ENCODE peak calls at places on chromosomes 16 and 17, in ten cellular contexts. One of them, this sample, is unnamed.

GRCh38 chr16:13920510-13920818 is 510 bp downstream of the ERCC4 start:
- DNase-seq in coronary artery: no peak
- DNase-seq in lung: no peak
- DNase-seq in thoracic aorta: no peak
- DNase-seq in AG04450: no peak
- DNase-seq in colonic mucosa: no peak
- DNase-seq in neural progenitor cell: no peak
- DNase-seq in mucosa of descending colon: no peak
- DNase-seq in upper lobe of right lung: no peak
- DNase-seq in fibroblast of the aortic adventitia: no peak
- DNase-seq in this sample: no peak

GRCh38 chr16:30374538-30374937 is at the start of gene MYL11:
- DNase-seq in coronary artery: no peak
- DNase-seq in lung: no peak
- DNase-seq in thoracic aorta: no peak
- DNase-seq in AG04450: no peak
- DNase-seq in colonic mucosa: no peak
- DNase-seq in neural progenitor cell: no peak
- DNase-seq in mucosa of descending colon: no peak
- DNase-seq in upper lobe of right lung: no peak
- DNase-seq in fibroblast of the aortic adventitia: no peak
- DNase-seq in this sample: no peak

GRCh38 chr16:84647830-84648594 is at the start of gene KLHL36:
- DNase-seq in coronary artery: no peak
- DNase-seq in lung: peak
- DNase-seq in thoracic aorta: no peak
- DNase-seq in AG04450: no peak
- DNase-seq in colonic mucosa: peak
- DNase-seq in neural progenitor cell: peak
- DNase-seq in mucosa of descending colon: peak
- DNase-seq in upper lobe of right lung: peak
- DNase-seq in fibroblast of the aortic adventitia: no peak
- DNase-seq in this sample: no peak

GRCh38 chr17:66540131-66540781 is 237.8 kb downstream of the PRKCA start:
- DNase-seq in coronary artery: no peak
- DNase-seq in lung: no peak
- DNase-seq in thoracic aorta: no peak
- DNase-seq in AG04450: peak
- DNase-seq in colonic mucosa: no peak
- DNase-seq in neural progenitor cell: peak
- DNase-seq in mucosa of descending colon: peak
- DNase-seq in upper lobe of right lung: no peak
- DNase-seq in fibroblast of the aortic adventitia: peak
- DNase-seq in this sample: peak

GRCh38 chr17:58564971-58565370 is 50.5 kb upstream of the MTMR4 start:
- DNase-seq in coronary artery: no peak
- DNase-seq in lung: no peak
- DNase-seq in thoracic aorta: no peak
- DNase-seq in AG04450: no peak
- DNase-seq in colonic mucosa: no peak
- DNase-seq in neural progenitor cell: no peak
- DNase-seq in mucosa of descending colon: no peak
- DNase-seq in upper lobe of right lung: no peak
- DNase-seq in fibroblast of the aortic adventitia: no peak
- DNase-seq in this sample: no peak

GRCh38 chr16:68839831-68840230 is 3.5 kb upstream of the TANGO6 start:
- DNase-seq in coronary artery: no peak
- DNase-seq in lung: no peak
- DNase-seq in thoracic aorta: no peak
- DNase-seq in AG04450: no peak
- DNase-seq in colonic mucosa: no peak
- DNase-seq in neural progenitor cell: no peak
- DNase-seq in mucosa of descending colon: no peak
- DNase-seq in upper lobe of right lung: no peak
- DNase-seq in fibroblast of the aortic adventitia: peak
- DNase-seq in this sample: no peak

GRCh38 chr16:75256059-75256870 is 4.8 kb upstream of the BCAR1 start:
- DNase-seq in coronary artery: peak
- DNase-seq in lung: no peak
- DNase-seq in thoracic aorta: no peak
- DNase-seq in AG04450: no peak
- DNase-seq in colonic mucosa: no peak
- DNase-seq in neural progenitor cell: no peak
- DNase-seq in mucosa of descending colon: peak
- DNase-seq in upper lobe of right lung: peak
- DNase-seq in fibroblast of the aortic adventitia: peak
- DNase-seq in this sample: no peak

GRCh38 chr17:57499648-57500049 is 243.3 kb downstream of the MSI2 start:
- DNase-seq in coronary artery: no peak
- DNase-seq in lung: no peak
- DNase-seq in thoracic aorta: no peak
- DNase-seq in AG04450: no peak
- DNase-seq in colonic mucosa: no peak
- DNase-seq in neural progenitor cell: no peak
- DNase-seq in mucosa of descending colon: no peak
- DNase-seq in upper lobe of right lung: no peak
- DNase-seq in fibroblast of the aortic adventitia: no peak
- DNase-seq in this sample: no peak

GRCh38 chr16:89864421-89864820 is 9.0 kb upstream of the TCF25 start:
- DNase-seq in coronary artery: no peak
- DNase-seq in lung: no peak
- DNase-seq in thoracic aorta: no peak
- DNase-seq in AG04450: no peak
- DNase-seq in colonic mucosa: no peak
- DNase-seq in neural progenitor cell: no peak
- DNase-seq in mucosa of descending colon: no peak
- DNase-seq in upper lobe of right lung: no peak
- DNase-seq in fibroblast of the aortic adventitia: peak
- DNase-seq in this sample: no peak

GRCh38 chr17:65564793-65565192 is 3.3 kb upstream of the AXIN2 start:
- DNase-seq in coronary artery: no peak
- DNase-seq in lung: no peak
- DNase-seq in thoracic aorta: peak
- DNase-seq in AG04450: no peak
- DNase-seq in colonic mucosa: no peak
- DNase-seq in neural progenitor cell: peak
- DNase-seq in mucosa of descending colon: no peak
- DNase-seq in upper lobe of right lung: no peak
- DNase-seq in fibroblast of the aortic adventitia: peak
- DNase-seq in this sample: peak

GRCh38 chr17:16934836-16935235 is 37.1 kb downstream of the TNFRSF13B start:
- DNase-seq in coronary artery: peak
- DNase-seq in lung: no peak
- DNase-seq in thoracic aorta: no peak
- DNase-seq in AG04450: no peak
- DNase-seq in colonic mucosa: no peak
- DNase-seq in neural progenitor cell: no peak
- DNase-seq in mucosa of descending colon: no peak
- DNase-seq in upper lobe of right lung: peak
- DNase-seq in fibroblast of the aortic adventitia: no peak
- DNase-seq in this sample: no peak

GRCh38 chr16:50326835-50327465 is 41.8 kb downstream of the BRD7 start:
- DNase-seq in coronary artery: no peak
- DNase-seq in lung: no peak
- DNase-seq in thoracic aorta: no peak
- DNase-seq in AG04450: no peak
- DNase-seq in colonic mucosa: no peak
- DNase-seq in neural progenitor cell: peak
- DNase-seq in mucosa of descending colon: no peak
- DNase-seq in upper lobe of right lung: no peak
- DNase-seq in fibroblast of the aortic adventitia: peak
- DNase-seq in this sample: no peak

GRCh38 chr17:58083491-58084316 is 485 bp downstream of the DYNLL2 start:
- DNase-seq in coronary artery: peak
- DNase-seq in lung: peak
- DNase-seq in thoracic aorta: no peak
- DNase-seq in AG04450: no peak
- DNase-seq in colonic mucosa: peak
- DNase-seq in neural progenitor cell: peak
- DNase-seq in mucosa of descending colon: peak
- DNase-seq in upper lobe of right lung: peak
- DNase-seq in fibroblast of the aortic adventitia: peak
- DNase-seq in this sample: no peak

GRCh38 chr16:58148099-58148498 is 18.9 kb upstream of the CFAP20 start:
- DNase-seq in coronary artery: no peak
- DNase-seq in lung: no peak
- DNase-seq in thoracic aorta: no peak
- DNase-seq in AG04450: no peak
- DNase-seq in colonic mucosa: no peak
- DNase-seq in neural progenitor cell: no peak
- DNase-seq in mucosa of descending colon: no peak
- DNase-seq in upper lobe of right lung: no peak
- DNase-seq in fibroblast of the aortic adventitia: no peak
- DNase-seq in this sample: no peak
- TF ChIP-seq CTCF in coronary artery: no peak
- TF ChIP-seq CTCF in lung: no peak
- TF ChIP-seq CTCF in thoracic aorta: no peak
- TF ChIP-seq CTCF in AG04450: no peak
- TF ChIP-seq CTCF in colonic mucosa: no peak
- TF ChIP-seq CTCF in neural progenitor cell: no peak
- TF ChIP-seq CTCF in mucosa of descending colon: no peak
- TF ChIP-seq CTCF in upper lobe of right lung: no peak
- TF ChIP-seq CTCF in fibroblast of the aortic adventitia: no peak
- TF ChIP-seq CTCF in this sample: no peak

DNA sequence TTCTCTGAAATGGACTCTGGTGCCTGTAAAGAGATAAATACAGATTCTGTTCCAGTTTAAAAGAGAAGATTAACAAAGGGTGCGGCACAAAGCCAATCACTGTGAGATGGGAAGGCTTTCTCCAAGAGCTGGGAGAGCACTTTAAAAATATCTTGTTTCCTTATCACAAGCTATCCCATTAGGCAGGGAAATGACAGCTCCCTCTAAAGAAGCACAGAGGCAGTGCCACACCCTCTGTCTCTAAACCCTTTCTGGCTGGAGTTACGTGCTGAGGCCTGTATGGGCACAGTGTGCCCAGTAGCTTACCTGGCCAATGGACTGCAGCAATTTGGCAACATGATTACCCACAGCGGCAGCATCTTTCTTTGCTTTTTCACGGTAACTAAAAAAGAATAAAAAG is 9.0 kb upstream of the TERB1 start:
- DNase-seq in coronary artery: no peak
- DNase-seq in lung: no peak
- DNase-seq in thoracic aorta: no peak
- DNase-seq in AG04450: no peak
- DNase-seq in colonic mucosa: no peak
- DNase-seq in neural progenitor cell: no peak
- DNase-seq in mucosa of descending colon: no peak
- DNase-seq in upper lobe of right lung: no peak
- DNase-seq in fibroblast of the aortic adventitia: no peak
- DNase-seq in this sample: no peak
- TF ChIP-seq CTCF in coronary artery: no peak
- TF ChIP-seq CTCF in lung: no peak
- TF ChIP-seq CTCF in thoracic aorta: no peak
- TF ChIP-seq CTCF in AG04450: no peak
- TF ChIP-seq CTCF in colonic mucosa: no peak
- TF ChIP-seq CTCF in neural progenitor cell: no peak
- TF ChIP-seq CTCF in mucosa of descending colon: no peak
- TF ChIP-seq CTCF in upper lobe of right lung: no peak
- TF ChIP-seq CTCF in fibroblast of the aortic adventitia: no peak
- TF ChIP-seq CTCF in this sample: no peak

GRCh38 chr17:1484060-1484535 is 8.4 kb downstream of the MYO1C start:
- DNase-seq in coronary artery: no peak
- DNase-seq in lung: no peak
- DNase-seq in thoracic aorta: no peak
- DNase-seq in AG04450: no peak
- DNase-seq in colonic mucosa: peak
- DNase-seq in neural progenitor cell: no peak
- DNase-seq in mucosa of descending colon: peak
- DNase-seq in upper lobe of right lung: no peak
- DNase-seq in fibroblast of the aortic adventitia: no peak
- DNase-seq in this sample: no peak

GRCh38 chr17:1482686-1483445 is 9.6 kb downstream of the MYO1C start:
- DNase-seq in coronary artery: no peak
- DNase-seq in lung: no peak
- DNase-seq in thoracic aorta: no peak
- DNase-seq in AG04450: no peak
- DNase-seq in colonic mucosa: no peak
- DNase-seq in neural progenitor cell: no peak
- DNase-seq in mucosa of descending colon: no peak
- DNase-seq in upper lobe of right lung: no peak
- DNase-seq in fibroblast of the aortic adventitia: no peak
- DNase-seq in this sample: no peak

GRCh38 chr17:1485311-1485747 is 7.2 kb downstream of the MYO1C start:
- DNase-seq in coronary artery: no peak
- DNase-seq in lung: peak
- DNase-seq in thoracic aorta: no peak
- DNase-seq in AG04450: no peak
- DNase-seq in colonic mucosa: peak
- DNase-seq in neural progenitor cell: peak
- DNase-seq in mucosa of descending colon: peak
- DNase-seq in upper lobe of right lung: peak
- DNase-seq in fibroblast of the aortic adventitia: no peak
- DNase-seq in this sample: no peak

GRCh38 chr17:1485748-1486376 is 6.6 kb downstream of the MYO1C start:
- DNase-seq in coronary artery: peak
- DNase-seq in lung: peak
- DNase-seq in thoracic aorta: no peak
- DNase-seq in AG04450: no peak
- DNase-seq in colonic mucosa: peak
- DNase-seq in neural progenitor cell: peak
- DNase-seq in mucosa of descending colon: peak
- DNase-seq in upper lobe of right lung: peak
- DNase-seq in fibroblast of the aortic adventitia: peak
- DNase-seq in this sample: no peak

DNA sequence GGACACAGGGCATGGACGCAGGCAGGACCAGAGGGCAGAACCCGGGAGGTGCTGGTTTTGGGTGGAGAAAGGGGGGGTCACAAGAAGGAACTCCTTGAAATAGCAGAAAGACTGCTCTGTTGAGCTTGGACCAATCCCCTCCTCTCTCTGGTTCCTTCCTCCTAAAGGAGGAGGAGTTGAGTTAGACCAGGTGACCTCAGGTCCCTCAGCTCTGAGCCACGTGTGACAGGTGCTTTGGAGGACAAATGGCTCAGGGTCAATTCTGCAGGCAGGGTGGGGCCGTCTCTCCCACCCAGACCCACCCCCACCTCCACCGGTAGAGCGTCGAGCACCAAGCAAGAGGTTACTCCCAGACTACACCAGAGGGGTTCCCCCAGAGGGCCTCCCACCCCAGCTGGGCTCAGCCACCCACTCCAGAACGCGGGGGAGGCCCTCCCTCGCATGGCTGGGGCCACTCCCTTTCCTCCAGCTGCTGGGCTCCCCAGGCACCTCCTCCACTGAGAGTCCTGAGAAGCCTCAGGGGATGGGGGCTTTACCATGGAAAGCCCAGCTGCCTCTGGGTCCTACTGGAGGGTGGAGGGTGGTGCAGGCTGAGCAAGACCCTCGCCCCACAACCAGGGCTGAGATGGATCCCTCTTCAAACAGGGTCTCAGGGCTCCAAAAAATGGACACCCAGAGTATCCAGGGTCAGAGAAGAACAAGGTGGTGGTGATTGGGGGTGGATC is 7.7 kb downstream of the MYO1C start:
- DNase-seq in coronary artery: peak
- DNase-seq in lung: peak
- DNase-seq in thoracic aorta: no peak
- DNase-seq in AG04450: no peak
- DNase-seq in colonic mucosa: peak
- DNase-seq in neural progenitor cell: peak
- DNase-seq in mucosa of descending colon: peak
- DNase-seq in upper lobe of right lung: peak
- DNase-seq in fibroblast of the aortic adventitia: peak
- DNase-seq in this sample: no peak
- TF ChIP-seq CTCF in coronary artery: no peak
- TF ChIP-seq CTCF in lung: no peak
- TF ChIP-seq CTCF in thoracic aorta: peak
- TF ChIP-seq CTCF in AG04450: peak
- TF ChIP-seq CTCF in colonic mucosa: peak
- TF ChIP-seq CTCF in neural progenitor cell: peak
- TF ChIP-seq CTCF in mucosa of descending colon: no peak
- TF ChIP-seq CTCF in upper lobe of right lung: no peak
- TF ChIP-seq CTCF in fibroblast of the aortic adventitia: no peak
- TF ChIP-seq CTCF in this sample: no peak

GRCh38 chr17:74987909-74988711 is 678 bp downstream of the CDR2L start:
- DNase-seq in coronary artery: peak
- DNase-seq in lung: peak
- DNase-seq in thoracic aorta: peak
- DNase-seq in AG04450: peak
- DNase-seq in colonic mucosa: peak
- DNase-seq in neural progenitor cell: peak
- DNase-seq in mucosa of descending colon: peak
- DNase-seq in upper lobe of right lung: peak
- DNase-seq in fibroblast of the aortic adventitia: peak
- DNase-seq in this sample: no peak
- TF ChIP-seq CTCF in coronary artery: peak
- TF ChIP-seq CTCF in lung: no peak
- TF ChIP-seq CTCF in thoracic aorta: peak
- TF ChIP-seq CTCF in AG04450: peak
- TF ChIP-seq CTCF in colonic mucosa: no peak
- TF ChIP-seq CTCF in neural progenitor cell: peak
- TF ChIP-seq CTCF in mucosa of descending colon: no peak
- TF ChIP-seq CTCF in upper lobe of right lung: peak
- TF ChIP-seq CTCF in fibroblast of the aortic adventitia: peak
- TF ChIP-seq CTCF in this sample: peak

This sample was measured in kidney epithelial cell.